ENCODE peak calls at places on chromosome 19, in six cellular contexts. Q is CD8-positive, alpha-beta memory T cell; M is NCI-H524 treated with DMSO at 0.1 percent for 48 hours; N is HCEC 1CT; G is stimulated activated CD4-positive, alpha-beta T cell treated with anti-CD3 and anti-CD28 coated beads, Interleukin-1b, Interleukin-23, amount 100 ng/mL, for 4 hours; Y is activated CD4-positive, alpha-beta T cell treated with anti-CD3 and anti-CD28 coated beads for 1 hour. T is an unnamed sample.

GRCh38 chr19:5138606-5139594 is 170.0 kb downstream of the KDM4B start:
- DNase-seq in G (peak), M (no peak), N (no peak), Q (peak), Y (peak), T (peak)

GRCh38 chr19:50328257-50329145 is 676 bp downstream of the KCNC3 start:
- DNase-seq in Q (no peak), N (no peak), Y (no peak), M (no peak), G (peak), T (no peak)

GRCh38 chr19:13091400-13092161 is 11.1 kb downstream of the LYL1 start:
- DNase-seq in M (no peak), Q (no peak), N (no peak), Y (no peak), G (no peak), T (peak)

GRCh38 chr19:13370948-13371347 is 135.3 kb downstream of the CACNA1A start:
- DNase-seq in M (no peak), Y (no peak), G (no peak), Q (no peak), N (no peak), T (no peak)

GRCh38 chr19:15449620-15450527 is at the start of gene WIZ:
- DNase-seq in G (peak), Y (peak), Q (peak), N (peak), M (no peak), T (peak)

GRCh38 chr19:31350033-31350692 is 927 bp upstream of the TSHZ3 start:
- DNase-seq in Q (no peak), M (no peak), G (no peak), N (no peak), Y (no peak), T (no peak)

GRCh38 chr19:31610036-31610435 is 260.8 kb upstream of the TSHZ3 start:
- DNase-seq in G (no peak), Q (no peak), Y (no peak), N (no peak), M (no peak), T (no peak)

GRCh38 chr19:8017808-8018207 is 12.4 kb upstream of the ELAVL1 start:
- DNase-seq in G (no peak), M (no peak), Y (no peak), Q (peak), N (no peak), T (no peak)

GRCh38 chr19:56066152-56067023 is 54.7 kb downstream of the ZNF787 start:
- DNase-seq in Q (peak), N (no peak), Y (peak), G (peak), M (no peak), T (peak)

GRCh38 chr19:17281391-17282304 is at the start of gene ANKLE1:
- DNase-seq in G (peak), N (no peak), M (no peak), Q (no peak), Y (no peak), T (no peak)

GRCh38 chr19:14150041-14150769 is 13.8 kb upstream of the ASF1B start:
- DNase-seq in N (no peak), Q (no peak), Y (no peak), G (no peak), M (no peak), T (no peak)

GRCh38 chr19:15666883-15667282 is 6.0 kb upstream of the CYP4F12 start:
- DNase-seq in G (no peak), N (no peak), Y (no peak), M (no peak), Q (no peak), T (no peak)

GRCh38 chr19:5122121-5122400 is 153.1 kb downstream of the KDM4B start:
- DNase-seq in G (no peak), M (no peak), Y (no peak), Q (no peak), N (no peak), T (no peak)

T was measured in globus pallidus.